ENCODE peak calls at places on chromosomes 1 and 21, in four cellular contexts. Q, L, U and V are unnamed samples.

GRCh38 chr1:208036177-208036808 is 125.4 kb upstream of the CD34 start:
- DNase-seq in Q (no peak), L (peak; percentile 54), U (peak; percentile 34), V (no peak)

GRCh38 chr1:31760901-31761470 is 3.2 kb downstream of the ADGRB2 start:
- DNase-seq in Q (no peak), L (peak; percentile 62), U (peak; percentile 63), V (peak; percentile 66)

GRCh38 chr1:156487862-156488261 is 12.7 kb downstream of the MEF2D start:
- DNase-seq in Q (no peak), L (no peak), U (no peak), V (no peak)

GRCh38 chr1:46528297-46528955 is 23.0 kb downstream of the KNCN start:
- DNase-seq in Q (no peak), L (no peak), U (no peak), V (no peak)

GRCh38 chr1:54861070-54861761 is 25.8 kb downstream of the DHCR24 start:
- DNase-seq in Q (no peak), L (no peak), U (no peak), V (no peak)

GRCh38 chr21:31335957-31336738 is 7.9 kb downstream of the TIAM1 start:
- DNase-seq in Q (no peak), L (peak; percentile 9), U (peak; percentile 86), V (no peak)

GRCh38 chr1:51297401-51298321 is 32.7 kb downstream of the TTC39A start:
- DNase-seq in Q (no peak), L (peak; percentile 28), U (no peak), V (no peak)

GRCh38 chr1:207362962-207363858 is 41.7 kb downstream of the CD55 start:
- DNase-seq in Q (no peak), L (no peak), U (peak; percentile 51), V (no peak)

GRCh38 chr1:227140376-227140775 is 177.9 kb downstream of the CDC42BPA start:
- DNase-seq in Q (no peak), L (no peak), U (no peak), V (no peak)

GRCh38 chr1:116663821-116664220 is 3.7 kb downstream of the IGSF3 start:
- DNase-seq in Q (no peak), L (no peak), U (no peak), V (no peak)

GRCh38 chr1:228978486-228979324 is 243.4 kb downstream of the RHOU start:
- DNase-seq in Q (peak; percentile 69), L (peak; percentile 50), U (peak; percentile 60), V (no peak)

GRCh38 chr1:164772635-164773034 is 213.7 kb downstream of the PBX1 start:
- DNase-seq in Q (peak; percentile 23), L (peak; percentile 83), U (peak; percentile 88), V (peak; percentile 75)

GRCh38 chr1:227996187-227996950 is 10.4 kb upstream of the WNT3A start:
- DNase-seq in Q (no peak), L (no peak), U (no peak), V (no peak)

GRCh38 chr1:205417884-205418283 is 4.0 kb downstream of the LEMD1 start:
- DNase-seq in Q (no peak), L (no peak), U (no peak), V (no peak)

GRCh38 chr1:177863776-177864175 is 106.1 kb downstream of the SEC16B start:
- DNase-seq in Q (no peak), L (no peak), U (no peak), V (no peak)

GRCh38 chr21:37749132-37749531 is 167.1 kb downstream of the KCNJ6 start:
- DNase-seq in Q (no peak), L (no peak), U (no peak), V (no peak)

GRCh38 chr1:245856944-245857531 is 650.0 kb downstream of the SMYD3 start:
- DNase-seq in Q (no peak), L (peak; percentile 36), U (peak; percentile 60), V (no peak)

GRCh38 chr1:39892611-39893595 is 8.8 kb downstream of the MYCL start:
- DNase-seq in Q (no peak), L (peak; percentile 63), U (peak; percentile 40), V (no peak)

GRCh38 chr1:3009556-3009955 is 11.7 kb upstream of the ACTRT2 start:
- DNase-seq in Q (no peak), L (no peak), U (no peak), V (no peak)

GRCh38 chr1:42735477-42736105 is 4.4 kb downstream of the CLDN19 start:
- DNase-seq in Q (no peak), L (no peak), U (no peak), V (no peak)

GRCh38 chr1:112790920-112791722 is 76.0 kb upstream of the PPM1J start:
- DNase-seq in Q (no peak), L (no peak), U (no peak), V (no peak)

GRCh38 chr1:210944255-210944654 is 189.7 kb downstream of the KCNH1 start:
- DNase-seq in Q (no peak), L (no peak), U (no peak), V (no peak)

GRCh38 chr1:23718482-23718881 is 24.8 kb upstream of the ELOA start:
- DNase-seq in Q (no peak), L (no peak), U (peak; percentile 63), V (no peak)

GRCh38 chr1:204746838-204747442 is 61.4 kb upstream of the LRRN2 start:
- DNase-seq in Q (peak; percentile 37), L (peak; percentile 37), U (peak; percentile 42), V (no peak)

GRCh38 chr1:25541889-25542658 is 1.3 kb upstream of the LDLRAP1 start:
- DNase-seq in Q (no peak), L (no peak), U (no peak), V (no peak)

GRCh38 chr1:63777965-63778880 is 4.4 kb downstream of the ROR1 start:
- DNase-seq in Q (no peak), L (no peak), U (no peak), V (no peak)

GRCh38 chr1:217360510-217360909 is 270.4 kb downstream of the GPATCH2 start:
- DNase-seq in Q (no peak), L (no peak), U (no peak), V (no peak)
- H3K4me3 ChIP-seq in Q (no peak overlapping the region), L (no peak overlapping the region), U (no peak overlapping the region), V (no peak overlapping the region)

GRCh38 chr1:212284744-212285684 is at the start of gene PPP2R5A:
- DNase-seq in Q (peak; percentile 100), L (peak; percentile 99), U (peak; percentile 99), V (peak; percentile 99)
- TF ChIP-seq CTCF in Q (peak; percentile 24), L (peak; percentile 62), U (no peak), V (peak; percentile 41)

GRCh38 chr1:33257388-33257758 is 1.1 kb downstream of the ZNF362 start:
- DNase-seq in Q (no peak), L (no peak), U (no peak), V (no peak)

GRCh38 chr1:33256335-33256700 is at the start of gene ZNF362:
- DNase-seq in Q (peak; percentile 57), L (peak; percentile 71), U (peak; percentile 62), V (peak; percentile 83)

GRCh38 chr1:33256701-33257387 is 552 bp downstream of the ZNF362 start:
- DNase-seq in Q (peak; percentile 79), L (peak; percentile 78), U (peak; percentile 85), V (peak; percentile 82)

GRCh38 chr1:33258788-33259274 is 2.5 kb downstream of the ZNF362 start:
- DNase-seq in Q (no peak), L (no peak), U (no peak), V (no peak)

GRCh38 chr1:33257759-33258712 is 1.7 kb downstream of the ZNF362 start:
- DNase-seq in Q (peak; percentile 43), L (peak; percentile 25), U (peak; percentile 10), V (peak; percentile 60)
- H3K27ac ChIP-seq in Q (peak overlapping the region; percentile 59), L (peak overlapping the region; percentile 91), U (peak overlapping the region; percentile 89), V (peak overlapping the region; percentile 80)

GRCh38 chr1:75630998-75631397 is 20.1 kb upstream of the SLC44A5 start:
- DNase-seq in Q (no peak), L (no peak), U (no peak), V (no peak)
- H3K4me3 ChIP-seq in Q (no peak overlapping the region), L (no peak overlapping the region), U (no peak overlapping the region), V (no peak overlapping the region)

GRCh38 chr1:169133801-169134558 is 27.5 kb downstream of the ATP1B1 start:
- DNase-seq in Q (no peak), L (no peak), U (peak; percentile 38), V (no peak)
- TF ChIP-seq CTCF in Q (peak; percentile 38), L (peak; percentile 50), U (peak; percentile 24), V (no peak)

DNA sequence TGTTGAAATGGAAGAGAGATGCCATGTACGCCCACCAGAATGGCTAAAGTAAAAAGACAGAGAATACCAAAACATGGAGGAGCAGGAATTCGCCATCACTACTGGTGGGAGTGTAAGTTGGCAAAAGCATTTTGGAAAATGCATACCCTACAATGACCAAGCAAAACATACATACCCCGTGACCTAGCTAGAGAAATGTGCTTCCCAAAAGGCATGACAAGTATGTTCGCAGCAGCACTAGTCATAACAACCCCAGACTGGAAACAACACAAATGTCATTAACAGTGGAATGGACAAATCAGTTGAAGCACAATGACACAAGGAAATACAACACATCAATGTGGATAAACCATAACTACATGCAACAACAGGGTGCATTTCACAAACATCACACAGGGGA is 27.2 kb downstream of the SYT2 start:
- DNase-seq in Q (no peak), L (no peak), U (no peak), V (no peak)
- H3K27ac ChIP-seq in Q (no peak overlapping the region), L (no peak overlapping the region), U (no peak overlapping the region), V (no peak overlapping the region)

DNA sequence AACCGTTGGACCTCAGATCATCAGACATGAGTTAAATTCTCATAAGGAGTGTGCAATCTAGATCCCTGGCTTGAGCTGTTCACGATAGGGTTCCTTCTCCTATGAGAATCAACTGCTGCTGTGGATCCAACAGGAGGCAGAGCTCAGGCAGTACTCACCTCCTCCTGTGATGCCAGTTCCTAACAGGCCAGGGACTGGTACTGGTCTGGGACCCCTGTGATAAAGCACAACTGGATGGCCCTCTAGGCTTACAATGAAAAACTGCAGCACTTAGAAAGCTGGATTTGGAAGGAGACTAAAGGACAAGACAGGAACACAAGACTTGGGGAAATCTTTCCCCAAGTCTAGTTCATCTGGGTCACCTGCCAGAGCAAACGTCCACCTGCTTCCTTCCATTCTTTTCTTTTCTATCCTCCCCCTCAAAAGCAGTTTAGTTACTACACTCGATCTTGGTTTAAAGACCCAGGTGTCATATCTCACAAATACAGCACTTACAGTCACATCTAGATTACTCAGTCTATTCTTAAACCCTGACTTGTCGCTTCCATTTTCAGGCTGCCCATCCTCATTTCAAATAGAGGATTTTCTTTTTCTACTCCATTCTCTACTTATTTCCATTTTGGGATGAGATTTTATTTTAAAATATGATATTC is 59.8 kb downstream of the PTPN14 start:
- DNase-seq in Q (no peak), L (no peak), U (no peak), V (no peak)
- H3K4me3 ChIP-seq in Q (no peak overlapping the region), L (no peak overlapping the region), U (no peak overlapping the region), V (no peak overlapping the region)